ENCODE peak calls at places on chromosomes 13 and 19, in eight cellular contexts. L is pancreas, Z is choroid plexus epithelial cell, N is coronary artery, I is astrocyte, V is foreskin keratinocyte, M is OCI-LY7, W is RWPE1. D is an unnamed sample.

GRCh38 chr13:29756506-29756905 is 93.9 kb downstream of the UBL3 start:
- DNase-seq in L (no peak), V (no peak), I (no peak), N (no peak), M (no peak), W (no peak), Z (peak), D (no peak)

GRCh38 chr19:4267101-4267900 is 11.8 kb upstream of the SHD start:
- DNase-seq in L (peak), M (peak), N (no peak), I (no peak), Z (peak), V (peak), W (peak), D (peak)

GRCh38 chr13:40235160-40235796 is 431.2 kb downstream of the FOXO1 start:
- DNase-seq in L (no peak), Z (no peak), N (no peak), W (no peak), I (peak), V (no peak), M (no peak), D (no peak)

GRCh38 chr19:13165091-13165997 is 15.1 kb downstream of the IER2 start:
- DNase-seq in W (no peak), N (no peak), L (no peak), I (no peak), V (no peak), M (no peak), Z (peak), D (no peak)

GRCh38 chr19:55460670-55461258 is 678 bp downstream of the ISOC2 start:
- DNase-seq in Z (peak), M (peak), V (no peak), L (peak), N (peak), I (peak), W (peak), D (peak)

GRCh38 chr13:80574113-80574512 is 233.2 kb upstream of the SPRY2 start:
- DNase-seq in N (no peak), W (no peak), I (no peak), V (no peak), Z (no peak), L (no peak), M (no peak), D (no peak)

GRCh38 chr19:50548191-50549058 is 19.8 kb downstream of the LRRC4B start:
- DNase-seq in Z (no peak), L (no peak), W (no peak), N (no peak), I (no peak), V (no peak), M (no peak), D (no peak)

GRCh38 chr19:50387176-50387867 is 3.2 kb downstream of the POLD1 start:
- DNase-seq in L (no peak), N (no peak), Z (peak), I (no peak), M (no peak), W (no peak), V (no peak), D (no peak)

GRCh38 chr19:535017-535835 is 3.7 kb downstream of the CDC34 start:
- DNase-seq in Z (no peak), N (no peak), L (peak), V (no peak), W (no peak), I (no peak), M (no peak), D (no peak)

GRCh38 chr13:97852181-97852874 is 101.1 kb upstream of the IPO5 start:
- DNase-seq in I (no peak), N (no peak), W (no peak), M (no peak), L (no peak), V (no peak), Z (no peak), D (no peak)

GRCh38 chr19:46975011-46975917 is 44.4 kb upstream of the NPAS1 start:
- DNase-seq in W (no peak), V (no peak), N (no peak), M (no peak), Z (no peak), I (peak), L (no peak), D (no peak)

GRCh38 chr13:70932511-70932910 is 824.3 kb upstream of the KLHL1 start:
- DNase-seq in Z (no peak), W (no peak), I (no peak), V (no peak), N (no peak), L (no peak), M (no peak), D (no peak)

GRCh38 chr19:2307518-2308012 is 389 bp downstream of the LINGO3 start:
- DNase-seq in L (no peak), W (no peak), V (no peak), Z (no peak), I (no peak), M (no peak), N (no peak), D (no peak)

GRCh38 chr19:29772696-29773095 is 39.1 kb upstream of the CCNE1 start:
- DNase-seq in L (no peak), I (no peak), W (no peak), Z (no peak), M (no peak), V (no peak), N (no peak), D (no peak)

GRCh38 chr13:99050983-99051488 is 73.2 kb upstream of the DOCK9 start:
- DNase-seq in V (no peak), Z (no peak), M (peak), I (no peak), L (no peak), N (no peak), W (no peak), D (no peak)

GRCh38 chr13:33520480-33520839 is 234.9 kb upstream of the STARD13 start:
- DNase-seq in M (no peak), N (no peak), I (no peak), Z (no peak), W (no peak), V (no peak), L (no peak), D (no peak)

GRCh38 chr19:30428856-30429255 is 56.7 kb downstream of the ZNF536 start:
- DNase-seq in W (no peak), M (no peak), I (no peak), N (no peak), Z (no peak), L (no peak), V (no peak), D (no peak)

GRCh38 chr13:112855859-112856258 is 113.2 kb upstream of the MCF2L start:
- DNase-seq in W (no peak), Z (no peak), M (no peak), I (no peak), L (no peak), N (no peak), V (no peak), D (no peak)

GRCh38 chr13:23752111-23753001 is 136.8 kb downstream of the MIPEP start:
- DNase-seq in L (no peak), M (peak), N (no peak), W (no peak), I (no peak), Z (peak), V (no peak), D (no peak)

GRCh38 chr13:111980146-111980929 is 86.6 kb upstream of the SOX1 start:
- DNase-seq in V (no peak), I (no peak), M (no peak), W (no peak), N (no peak), Z (no peak), L (no peak), D (no peak)

GRCh38 chr19:50322931-50323781 is 6.0 kb downstream of the KCNC3 start:
- DNase-seq in Z (no peak), M (no peak), N (no peak), W (no peak), I (no peak), L (peak), V (no peak), D (no peak)

GRCh38 chr13:50060718-50061117 is 45.5 kb downstream of the KCNRG start:
- DNase-seq in V (no peak), I (no peak), Z (no peak), M (no peak), L (no peak), W (no peak), N (no peak), D (no peak)

GRCh38 chr19:55086730-55087541 is 11.3 kb downstream of the EPS8L1 start:
- DNase-seq in V (no peak), L (peak), N (peak), W (peak), M (no peak), Z (peak), I (peak), D (peak)

GRCh38 chr19:50410109-50410508 is 8.6 kb upstream of the SPIB start:
- DNase-seq in M (no peak), Z (no peak), V (no peak), W (no peak), I (no peak), N (no peak), L (no peak), D (no peak)

GRCh38 chr13:52809310-52809769 is 39.1 kb downstream of the PCDH8 start:
- DNase-seq in N (no peak), L (peak), W (peak), M (peak), I (peak), V (peak), Z (peak), D (peak)
- TF ChIP-seq CTCF in N (no peak), L (peak), W (peak), M (peak), I (peak), V (peak), Z (peak), D (peak)

GRCh38 chr19:17755977-17756670 is 4.8 kb downstream of the FCHO1 start:
- DNase-seq in I (peak), W (no peak), V (no peak), L (peak), Z (peak), N (no peak), M (peak), D (peak)

GRCh38 chr19:17753976-17754375 is 2.7 kb downstream of the FCHO1 start:
- DNase-seq in Z (no peak), W (no peak), L (no peak), N (no peak), V (no peak), M (peak), I (no peak), D (peak)

GRCh38 chr19:17752865-17753639 is 1.8 kb downstream of the FCHO1 start:
- DNase-seq in N (no peak), I (no peak), W (no peak), M (peak), L (no peak), V (no peak), Z (no peak), D (no peak)

GRCh38 chr19:17755533-17755885 is 4.2 kb downstream of the FCHO1 start:
- DNase-seq in N (no peak), V (no peak), L (no peak), Z (no peak), I (no peak), W (no peak), M (no peak), D (no peak)

DNA sequence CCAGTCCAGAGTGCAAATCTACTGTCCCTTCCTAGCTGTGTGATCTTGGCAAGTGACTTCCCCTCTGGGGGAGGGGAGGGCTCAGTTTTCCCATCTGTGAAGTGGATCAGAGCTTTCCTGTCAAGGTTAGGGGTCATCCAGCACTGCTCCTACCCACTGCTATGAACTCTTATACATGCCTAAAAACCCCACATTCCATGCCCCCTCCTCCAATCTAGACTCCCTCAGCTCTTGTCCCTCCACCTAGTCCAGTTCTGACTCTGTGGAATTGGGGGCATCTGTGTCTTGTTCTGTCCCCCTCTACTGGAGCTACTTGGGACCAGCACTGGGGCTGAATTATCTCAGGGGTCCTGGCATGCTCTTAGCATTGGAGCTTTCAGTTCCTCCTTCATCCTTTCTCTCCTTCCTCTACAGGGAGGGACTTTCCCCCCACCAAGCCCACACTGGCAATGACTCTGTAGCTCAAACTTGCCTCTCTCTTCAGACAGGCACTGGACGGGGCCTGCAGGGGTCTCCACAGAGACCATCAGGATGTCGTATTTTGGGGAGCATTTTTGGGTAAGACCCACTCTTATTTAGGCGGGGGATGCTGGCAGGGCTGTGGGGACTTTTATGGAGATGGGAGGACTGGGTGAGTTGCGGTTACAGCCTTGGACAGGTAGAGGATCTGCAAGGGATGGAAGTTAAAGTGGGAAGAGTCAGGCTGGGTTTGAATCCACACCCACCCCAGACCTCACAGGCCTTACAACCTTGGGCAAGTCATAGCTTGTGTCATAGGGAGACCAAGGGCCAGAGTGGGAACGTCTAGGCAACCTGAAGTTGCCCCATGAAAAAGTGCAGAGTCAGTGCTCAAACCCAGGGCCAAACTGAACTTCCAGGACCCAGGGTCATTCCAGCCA is 3.6 kb downstream of the FCHO1 start:
- DNase-seq in I (no peak), V (no peak), W (no peak), N (no peak), Z (no peak), L (no peak), M (peak), D (no peak)
- TF ChIP-seq CTCF in I (no peak), V (no peak), W (no peak), N (no peak), Z (no peak), L (no peak), M (peak), D (no peak)

GRCh38 chr13:91659583-91660415 is 261.4 kb downstream of the GPC5 start:
- DNase-seq in I (no peak), N (no peak), L (no peak), W (no peak), Z (no peak), M (no peak), V (peak), D (no peak)

GRCh38 chr13:91661692-91662490 is 263.5 kb downstream of the GPC5 start:
- DNase-seq in Z (no peak), L (no peak), V (peak), W (no peak), I (no peak), N (no peak), M (no peak), D (no peak)

GRCh38 chr13:91655731-91656130 is 257.3 kb downstream of the GPC5 start:
- DNase-seq in M (no peak), L (no peak), I (no peak), W (no peak), V (no peak), Z (no peak), N (no peak), D (no peak)

GRCh38 chr13:91652389-91652788 is 254.0 kb downstream of the GPC5 start:
- DNase-seq in W (peak), L (no peak), M (no peak), Z (no peak), N (no peak), V (peak), I (no peak), D (no peak)

DNA sequence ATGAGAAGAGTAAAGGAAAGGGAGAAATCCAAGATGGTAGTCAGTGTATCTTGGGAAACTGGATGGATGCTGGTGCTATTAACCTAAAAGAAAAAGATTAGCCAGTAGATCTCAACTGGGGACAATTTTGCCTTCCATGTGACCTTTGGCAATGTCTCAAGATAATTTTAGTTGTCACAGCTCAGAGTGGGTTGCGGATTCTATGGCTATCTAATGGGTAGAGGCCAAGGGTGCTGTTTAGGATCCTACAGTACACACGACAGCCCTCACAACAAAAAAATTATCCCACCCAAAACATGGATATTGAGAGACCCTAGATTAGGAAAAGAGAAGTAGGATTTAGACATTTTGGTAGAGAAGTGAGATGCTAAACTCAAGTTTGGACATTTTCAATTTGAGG is 258.9 kb downstream of the GPC5 start:
- DNase-seq in I (no peak), L (no peak), M (no peak), N (no peak), W (no peak), Z (no peak), V (no peak), D (no peak)
- TF ChIP-seq CTCF in I (no peak), L (no peak), M (no peak), N (no peak), W (no peak), Z (no peak), V (no peak), D (no peak)

GRCh38 chr13:30804474-30804873 is 69.1 kb downstream of the ALOX5AP start:
- DNase-seq in W (no peak), L (no peak), V (no peak), Z (no peak), I (no peak), M (no peak), N (no peak), D (no peak)
- TF ChIP-seq CTCF in W (no peak), L (no peak), V (peak), Z (peak), I (no peak), M (no peak), N (no peak), D (no peak)

GRCh38 chr13:87999791-88000190 is 328.6 kb downstream of the SLITRK5 start:
- DNase-seq in V (no peak), W (no peak), M (peak), L (no peak), N (no peak), I (no peak), Z (peak), D (no peak)
- TF ChIP-seq CTCF in V (peak), W (no peak), M (peak), L (no peak), N (no peak), I (no peak), Z (peak), D (no peak)